ENCODE peak calls at places on chromosomes 12 and 14, in four cellular contexts. R is sigmoid colon, M is A549, A is transverse colon. H is an unnamed sample.
A peak's percentile ranks its signal among the peaks of the same experiment; 100 is the strongest.

GRCh38 chr12:78470354-78471195 is 394.0 kb upstream of the SYT1 start:
- DNase-seq in M (peak; percentile 64), A (peak; percentile 9), R (no peak), H (peak; percentile 40)

GRCh38 chr14:86796221-86797074 is 1196.5 kb downstream of the GALC start:
- DNase-seq in M (no peak), A (no peak), R (no peak), H (no peak)

GRCh38 chr14:66330218-66330617 is 156.0 kb upstream of the CCDC196 start:
- DNase-seq in A (no peak), R (no peak), M (no peak), H (no peak)

GRCh38 chr14:101972126-101972785 is 7.9 kb downstream of the DYNC1H1 start:
- DNase-seq in A (peak; percentile 83), M (peak; percentile 97), R (peak; percentile 95), H (peak; percentile 62)

GRCh38 chr12:123254853-123255446 is 16.7 kb downstream of the CDK2AP1 start:
- DNase-seq in M (no peak), R (no peak), A (no peak), H (no peak)

GRCh38 chr14:37565550-37565949 is 29.5 kb downstream of the FOXA1 start:
- DNase-seq in A (no peak), R (no peak), M (no peak), H (no peak)

GRCh38 chr14:69493038-69493437 is 8.5 kb downstream of the PLEKHD1 start:
- DNase-seq in M (no peak), R (no peak), A (no peak), H (no peak)

GRCh38 chr12:111858778-111859177 is 16.8 kb downstream of the MAPKAPK5 start:
- DNase-seq in M (no peak), A (no peak), R (no peak), H (no peak)

GRCh38 chr14:71607056-71607455 is 325.2 kb upstream of the RGS6 start:
- DNase-seq in R (no peak), M (no peak), A (no peak), H (no peak)

GRCh38 chr12:31227401-31227981 is 98.5 kb downstream of the SINHCAF start:
- DNase-seq in R (no peak), A (no peak), M (no peak), H (no peak)

GRCh38 chr12:46788247-46788887 is 37.4 kb downstream of the SLC38A4 start:
- DNase-seq in R (no peak), M (no peak), A (no peak), H (no peak)

GRCh38 chr14:102728509-102728908 is 48.7 kb upstream of the TRAF3 start:
- DNase-seq in M (no peak), A (no peak), R (no peak), H (no peak)

GRCh38 chr12:27525373-27525772 is 1.4 kb downstream of the PPFIBP1 start:
- DNase-seq in R (peak; percentile 72), M (peak; percentile 42), A (no peak), H (no peak)

GRCh38 chr14:87989613-87990299 is 3.2 kb downstream of the GALC start:
- DNase-seq in M (no peak), A (no peak), R (no peak), H (no peak)

GRCh38 chr12:70367268-70368141 is 1.4 kb downstream of the KCNMB4 start:
- DNase-seq in R (no peak), A (no peak), M (no peak), H (no peak)

GRCh38 chr12:52499836-52500560 is 6.9 kb upstream of the KRT6A start:
- DNase-seq in R (no peak), A (no peak), M (no peak), H (no peak)

GRCh38 chr14:49194067-49194466 is 392.1 kb downstream of the RPS29 start:
- DNase-seq in M (no peak), R (no peak), A (no peak), H (no peak)

GRCh38 chr12:76303989-76304460 is 44.2 kb downstream of the BBS10 start:
- DNase-seq in M (no peak), A (no peak), R (no peak), H (no peak)

GRCh38 chr12:70646850-70647249 is 9.6 kb upstream of the PTPRB start:
- DNase-seq in A (no peak), R (no peak), M (no peak), H (no peak)

GRCh38 chr12:57063991-57064725 is 14.2 kb upstream of the MYO1A start:
- DNase-seq in R (no peak), A (no peak), M (no peak), H (no peak)

GRCh38 chr12:114369088-114369487 is 36.9 kb downstream of the TBX5 start:
- DNase-seq in R (no peak), M (no peak), A (no peak), H (no peak)

GRCh38 chr12:109760930-109761630 is 47.5 kb downstream of the FAM222A start:
- DNase-seq in M (no peak), A (no peak), R (peak; percentile 54), H (no peak)

GRCh38 chr12:107126688-107127481 is 33.5 kb upstream of the CRY1 start:
- DNase-seq in M (peak; percentile 33), A (no peak), R (no peak), H (no peak)

GRCh38 chr14:22070119-22070982 is 396.7 kb upstream of the OR4E1 start:
- DNase-seq in R (no peak), A (peak; percentile 31), M (no peak), H (no peak)

GRCh38 chr14:22265319-22266140 is 323.5 kb downstream of the DAD1 start:
- DNase-seq in A (no peak), M (no peak), R (no peak), H (no peak)

GRCh38 chr12:663293-663871 is at the start of gene NINJ2:
- DNase-seq in R (no peak), A (no peak), M (no peak), H (no peak)

GRCh38 chr12:117189725-117190209 is 503 bp downstream of the FBXO21 start:
- DNase-seq in M (peak; percentile 41), A (peak; percentile 26), R (peak; percentile 71), H (no peak)

DNA sequence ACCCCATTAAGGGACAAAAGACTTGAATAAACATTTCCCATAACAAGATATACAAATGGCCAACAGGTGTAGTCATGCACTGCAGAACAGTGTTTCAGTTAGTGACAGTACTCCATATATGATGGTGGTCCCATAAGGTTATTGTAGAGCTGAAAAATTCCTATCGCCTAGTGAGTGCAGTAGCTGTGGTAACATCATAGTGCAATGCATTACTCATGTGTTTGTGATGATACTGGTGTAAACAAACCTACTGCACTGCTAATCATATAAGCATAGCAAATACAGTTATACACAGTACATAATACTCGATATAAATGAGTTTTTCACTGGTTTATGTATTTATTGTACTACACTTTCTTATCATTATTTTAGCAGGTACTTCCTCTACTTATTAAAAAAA is 168.7 kb downstream of the C12orf75 start:
- DNase-seq in A (no peak), M (no peak), R (no peak), H (no peak)
- H3K9me3 ChIP-seq in A (no peaks in the 10 kb centered on the region), M (peaks cover 16% of the 10 kb centered on the region), R (no peaks in the 10 kb centered on the region), H (no peaks in the 10 kb centered on the region)

DNA sequence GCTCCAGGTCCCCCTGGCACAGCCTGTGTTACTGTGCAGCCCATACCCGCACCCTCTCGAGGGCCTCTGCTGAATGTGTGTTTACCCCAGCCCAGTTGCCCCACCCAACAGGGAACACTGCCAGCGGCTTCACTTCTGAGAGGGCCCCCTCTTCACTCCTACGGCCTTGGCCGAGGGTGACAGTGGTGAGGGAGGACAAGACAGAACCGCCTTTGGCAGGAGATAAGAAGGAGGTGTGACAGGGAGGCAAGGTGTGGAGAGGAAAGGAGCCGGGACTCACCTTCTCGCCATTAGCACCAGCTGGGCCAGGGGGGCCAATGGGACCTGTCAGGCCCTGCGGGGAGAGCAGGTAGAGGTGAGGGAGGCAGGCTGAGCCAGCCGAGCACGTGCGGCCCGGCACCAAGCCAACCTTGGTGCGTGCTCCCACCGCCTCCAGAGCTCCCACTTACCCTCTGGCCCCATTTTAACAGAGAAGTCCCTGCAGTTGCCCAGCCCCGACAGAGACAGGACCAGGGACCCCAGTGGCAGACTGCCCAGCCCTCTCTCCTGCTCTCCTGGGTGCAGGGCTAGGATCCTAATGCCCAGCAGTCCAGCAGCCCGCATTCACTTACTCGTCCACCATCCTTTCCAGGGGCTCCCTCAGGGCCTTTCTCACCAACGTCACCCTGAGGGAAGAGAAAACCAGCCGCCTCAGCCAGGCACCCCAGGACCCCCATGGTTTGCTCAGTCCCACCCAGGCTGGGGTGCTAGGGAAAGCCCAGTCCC is 18.3 kb downstream of the TMEM106C start:
- DNase-seq in M (no peak), R (no peak), A (peak; percentile 54), H (no peak)
- H3K4me3 ChIP-seq in M (no peak overlapping the region), R (no peak overlapping the region), A (no peak overlapping the region), H (no peak overlapping the region)

DNA sequence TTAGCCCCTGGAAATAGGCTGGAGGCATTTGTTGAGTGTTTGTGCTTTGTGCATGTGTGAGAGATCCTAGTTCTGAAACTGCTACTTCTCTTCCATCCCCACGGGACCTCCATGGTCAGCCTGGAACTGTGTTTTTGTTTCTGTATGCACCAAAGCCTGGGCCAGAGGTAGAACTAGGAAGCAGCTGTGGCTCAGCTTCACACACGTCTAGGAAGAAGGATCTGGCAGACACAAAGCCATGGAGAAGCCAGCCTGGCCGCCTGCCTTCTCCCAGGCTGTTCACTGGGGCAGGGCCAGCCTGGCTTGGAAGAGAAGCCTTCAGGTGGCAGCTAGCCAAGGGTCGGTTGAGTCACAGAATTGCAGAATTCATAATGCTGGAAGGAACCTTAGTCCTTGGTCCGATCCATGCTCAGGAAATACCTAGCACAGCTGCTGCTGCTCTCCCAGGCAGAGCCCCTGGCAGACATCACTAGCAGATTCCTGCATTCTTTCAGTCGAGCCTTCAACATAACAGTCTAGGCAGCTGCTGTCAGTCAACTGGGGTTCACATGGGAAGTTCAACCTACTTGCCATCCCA is 27.0 kb downstream of the RIN3 start:
- DNase-seq in M (peak; percentile 90), R (peak; percentile 98), A (peak; percentile 89), H (peak; percentile 93)
- TF ChIP-seq EP300 in M (peak; percentile 50), R (no peak), A (no peak), H (peak; percentile 18)

DNA sequence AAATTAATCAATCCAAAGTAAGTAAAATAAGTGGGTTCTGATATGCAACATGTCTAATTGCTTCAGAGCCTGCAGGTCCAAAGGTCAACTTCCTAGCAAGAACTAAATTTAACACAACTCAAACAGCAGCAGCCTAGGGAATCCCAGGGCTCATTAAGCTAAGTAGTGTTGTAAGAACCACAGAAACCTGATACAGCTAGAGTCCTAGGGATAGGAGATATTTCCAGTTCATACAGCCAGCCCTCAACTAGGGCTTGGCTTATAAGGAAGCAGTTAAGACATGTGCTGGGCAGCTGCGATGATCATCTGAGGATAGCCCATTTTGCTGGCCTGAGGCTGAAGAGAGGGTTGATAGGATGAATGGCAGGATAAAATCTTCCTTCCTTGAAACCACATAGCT is at the start of gene OR4Q3:
- DNase-seq in M (no peak), A (no peak), R (no peak), H (no peak)
- H3K9me3 ChIP-seq in M (no peaks in the 10 kb centered on the region), A (no peaks in the 10 kb centered on the region), R (no peaks in the 10 kb centered on the region), H (no peaks in the 10 kb centered on the region)